ENCODE peak calls at places on chromosome 22, in six cellular contexts. T is H1, R is WTC11, Z is HCT116, U is endothelial cell of umbilical vein, K is A549. C is an unnamed sample.

GRCh38 chr22:46052801-46053562 is 76.0 kb upstream of the WNT7B start:
- DNase-seq in T (no peak), R (peak; percentile 11), Z (no peak), U (peak; percentile 58), K (no peak), C (no peak)

GRCh38 chr22:37019309-37020191 is at the start of the genes MPST and TST:
- DNase-seq in T (no peak), R (peak; percentile 65), Z (no peak), U (peak; percentile 69), K (peak; percentile 63), C (peak; percentile 87)

GRCh38 chr22:20805972-20806471 is 32.1 kb downstream of the SERPIND1 start:
- DNase-seq in T (no peak), R (no peak), Z (no peak), U (no peak), K (no peak), C (no peak)

GRCh38 chr22:46931881-46932280 is 169.4 kb downstream of the TBC1D22A start:
- DNase-seq in T (no peak), R (no peak), Z (no peak), U (no peak), K (no peak), C (no peak)

GRCh38 chr22:39491696-39492095 is 10.4 kb upstream of the MIEF1 start:
- DNase-seq in T (no peak), R (no peak), Z (no peak), U (no peak), K (no peak), C (no peak)

GRCh38 chr22:45224331-45224730 is 16.4 kb downstream of the KIAA0930 start:
- DNase-seq in T (no peak), R (no peak), Z (no peak), U (no peak), K (no peak), C (no peak)

GRCh38 chr22:38033522-38034277 is 23.5 kb upstream of the PICK1 start:
- DNase-seq in T (no peak), R (no peak), Z (no peak), U (no peak), K (no peak), C (peak; percentile 24)

GRCh38 chr22:25210831-25211230 is 8.6 kb upstream of the CRYBB2 start:
- DNase-seq in T (no peak), R (no peak), Z (no peak), U (no peak), K (no peak), C (no peak)

GRCh38 chr22:46308283-46308988 is 11.8 kb downstream of the GTSE1 start:
- DNase-seq in T (no peak), R (no peak), Z (no peak), U (no peak), K (no peak), C (no peak)

GRCh38 chr22:30266445-30267381 is at the start of gene OSM:
- DNase-seq in T (no peak), R (no peak), Z (no peak), U (no peak), K (no peak), C (peak; percentile 92)

GRCh38 chr22:31056986-31057599 is 24.0 kb upstream of the SMTN start:
- DNase-seq in T (no peak), R (no peak), Z (no peak), U (no peak), K (no peak), C (no peak)

GRCh38 chr22:40258463-40259046 is 80.8 kb downstream of the TNRC6B start:
- DNase-seq in T (no peak), R (no peak), Z (peak; percentile 82), U (peak; percentile 49), K (peak; percentile 25), C (no peak)

DNA sequence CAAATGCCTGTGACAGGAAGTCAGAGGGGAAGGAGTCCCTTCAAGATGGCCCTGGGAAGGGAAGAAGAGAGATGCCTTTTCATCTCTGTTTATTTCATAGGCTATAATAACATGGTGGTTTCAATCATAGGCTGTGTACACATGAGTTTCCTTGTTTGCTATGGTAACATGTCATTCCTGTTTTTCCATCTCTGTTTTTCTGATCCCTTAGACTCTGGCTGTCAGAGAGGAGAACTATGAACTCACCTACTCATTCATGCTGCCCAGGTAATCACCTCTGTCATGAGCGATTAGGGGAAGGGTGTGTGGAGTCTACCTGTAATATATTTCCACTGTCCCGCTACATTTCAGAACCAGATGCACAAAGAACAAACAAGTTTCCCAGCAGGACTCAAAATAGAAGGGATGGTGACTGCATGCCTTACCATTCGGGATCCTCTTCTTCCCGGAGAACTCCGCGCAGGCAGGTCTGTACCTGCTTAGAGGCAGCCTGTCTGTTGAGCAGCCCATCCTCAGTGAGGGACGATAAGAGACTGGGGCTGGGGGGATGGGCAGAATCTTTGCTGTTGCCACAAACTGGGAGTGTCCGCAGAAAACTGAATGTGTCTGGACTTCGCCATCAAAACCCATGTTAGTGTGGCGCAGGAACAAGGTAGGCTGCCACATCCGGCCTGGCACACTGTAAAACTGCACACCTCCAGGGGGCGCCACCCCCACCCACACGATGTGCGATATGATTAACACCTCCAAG is 7.1 kb upstream of the PEX26 start:
- DNase-seq in T (no peak), R (no peak), Z (no peak), U (no peak), K (no peak), C (no peak)
- TF ChIP-seq CTCF in T (peak; percentile 59), R (peak; percentile 18), Z (peak; percentile 66), U (peak; percentile 22), K (no peak), C (peak; percentile 20)

DNA sequence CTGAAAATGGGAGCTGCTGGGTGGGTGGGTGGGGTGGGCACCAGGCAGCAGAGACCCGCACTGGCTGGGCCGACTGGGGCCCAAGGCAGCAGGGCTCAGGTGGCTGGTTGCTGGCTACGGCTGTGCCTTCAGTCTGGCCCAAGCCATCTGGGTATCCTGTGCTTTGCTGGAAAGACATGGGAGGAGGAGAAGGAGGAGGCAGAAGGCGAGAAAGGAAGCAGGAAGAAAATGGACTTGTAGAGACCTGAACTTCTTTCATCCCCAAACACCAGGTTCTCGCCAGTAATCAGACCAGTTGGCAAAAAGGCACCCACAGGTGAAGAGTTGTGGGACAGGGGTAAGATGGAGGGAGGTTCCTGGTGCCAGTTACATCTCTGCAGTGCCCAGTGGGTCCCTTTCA is 78.8 kb downstream of the IGLL1 start:
- DNase-seq in T (no peak), R (no peak), Z (no peak), U (no peak), K (no peak), C (no peak)
- TF ChIP-seq MAX in T (no peak), R (no peak), Z (no peak), U (no peak), K (no peak), C (no peak)

DNA sequence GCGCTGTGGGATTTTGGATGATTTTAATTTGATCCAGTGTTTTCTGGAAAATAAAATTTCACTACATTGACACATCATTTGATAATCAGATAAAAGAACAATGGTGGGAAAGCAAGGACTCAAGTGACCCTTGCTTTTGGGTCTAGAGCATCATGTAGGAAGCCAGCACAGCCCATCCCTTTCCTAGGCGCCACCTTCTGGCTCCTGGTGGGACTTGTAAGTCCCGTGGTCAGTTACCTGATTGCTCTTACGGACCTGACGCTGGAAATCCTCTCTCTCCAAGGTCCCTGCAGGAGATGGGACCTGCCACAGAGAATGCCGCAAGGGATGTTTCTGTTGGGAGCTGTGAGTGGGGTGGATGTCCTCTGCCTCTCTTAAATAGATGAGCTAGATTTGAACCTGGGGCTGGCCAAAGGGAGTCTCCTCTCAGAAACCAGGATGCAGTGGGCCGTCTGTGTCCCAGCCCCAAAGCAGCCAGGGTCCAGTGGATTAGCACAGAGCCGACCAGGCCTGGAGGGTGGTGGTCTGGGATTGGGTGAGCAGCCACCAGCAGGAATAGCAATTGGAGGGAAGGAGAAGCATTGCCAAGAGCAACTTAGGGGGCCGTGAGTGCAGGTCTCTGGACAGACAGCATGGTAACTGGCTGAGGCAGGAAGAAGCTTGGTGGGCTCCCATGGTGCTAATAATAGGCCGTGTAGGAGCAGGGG is 21.7 kb downstream of the TIMP3 start:
- DNase-seq in T (peak; percentile 59), R (peak; percentile 78), Z (peak; percentile 43), U (no peak), K (peak; percentile 64), C (peak; percentile 58)
- TF ChIP-seq CTCF in T (peak; percentile 77), R (peak; percentile 40), Z (peak; percentile 73), U (no peak), K (peak; percentile 43), C (peak; percentile 61)

GRCh38 chr22:49400136-49400865 is 427.4 kb downstream of the BRD1 start:
- DNase-seq in T (no peak), R (no peak), Z (no peak), U (no peak), K (no peak), C (no peak)

GRCh38 chr22:49403102-49403501 is 424.6 kb downstream of the BRD1 start:
- DNase-seq in T (no peak), R (no peak), Z (no peak), U (no peak), K (no peak), C (no peak)

GRCh38 chr22:49398646-49399045 is 429.0 kb downstream of the BRD1 start:
- DNase-seq in T (no peak), R (no peak), Z (no peak), U (no peak), K (no peak), C (no peak)

GRCh38 chr22:49402169-49402568 is 425.5 kb downstream of the BRD1 start:
- DNase-seq in T (no peak), R (no peak), Z (no peak), U (no peak), K (no peak), C (no peak)

GRCh38 chr22:49400866-49401598 is 426.6 kb downstream of the BRD1 start:
- DNase-seq in T (no peak), R (no peak), Z (no peak), U (no peak), K (no peak), C (peak; percentile 36)
- TF ChIP-seq MAX in T (no peak), R (no peak), Z (no peak), U (no peak), K (no peak), C (no peak)

GRCh38 chr22:35684732-35685131 is 32.9 kb upstream of the APOL5 start:
- DNase-seq in T (no peak), R (no peak), Z (no peak), U (no peak), K (no peak), C (no peak)

GRCh38 chr22:35681454-35682050 is 33.3 kb downstream of the APOL6 start:
- DNase-seq in T (no peak), R (no peak), Z (no peak), U (no peak), K (no peak), C (peak; percentile 25)

GRCh38 chr22:35685731-35686130 is 31.9 kb upstream of the APOL5 start:
- DNase-seq in T (no peak), R (no peak), Z (no peak), U (no peak), K (no peak), C (no peak)

GRCh38 chr22:35684270-35684700 is 33.4 kb upstream of the APOL5 start:
- DNase-seq in T (no peak), R (peak; percentile 39), Z (no peak), U (peak; percentile 34), K (peak; percentile 25), C (peak; percentile 11)

DNA sequence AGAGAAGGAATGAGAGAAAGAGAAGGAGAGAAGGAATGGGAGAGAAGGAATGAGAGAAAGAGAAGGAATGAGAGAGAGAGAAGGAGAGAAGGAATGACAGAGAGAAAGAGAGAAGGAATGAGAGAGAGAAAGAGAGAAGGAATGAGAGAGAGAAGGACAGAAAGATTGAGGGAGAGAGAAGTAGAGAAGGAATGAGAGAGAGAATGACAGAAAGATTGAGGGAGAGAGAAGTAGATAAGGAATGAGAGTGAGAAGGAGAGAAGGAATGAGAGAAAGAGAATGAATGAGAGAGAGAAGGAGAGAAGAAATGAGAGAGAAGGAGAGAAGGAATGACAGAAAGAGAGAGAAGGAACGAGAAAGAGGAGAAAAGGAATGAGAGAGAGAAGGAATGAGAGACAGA is 34.1 kb upstream of the APOL5 start:
- DNase-seq in T (no peak), R (no peak), Z (no peak), U (no peak), K (no peak), C (no peak)
- TF ChIP-seq CTCF in T (no peak), R (no peak), Z (no peak), U (no peak), K (no peak), C (no peak)

GRCh38 chr22:35732116-35732515 is 14.4 kb downstream of the APOL5 start:
- DNase-seq in T (no peak), R (no peak), Z (no peak), U (no peak), K (no peak), C (no peak)
- TF ChIP-seq MAX in T (no peak), R (no peak), Z (no peak), U (no peak), K (no peak), C (no peak)

C was measured in NB4.